ENCODE peak calls at places on chromosome 15, in five cellular contexts. M is mesenchymal stem cell, P is fibroblast of the aortic adventitia, U is substantia nigra, S is GM19239. L is an unnamed sample.

GRCh38 chr15:43483306-43484128 is 9.4 kb downstream of the TP53BP1 start:
- DNase-seq in M (peak; percentile 50), P (peak; percentile 61), U (no peak), S (no peak), L (no peak)

GRCh38 chr15:94704421-94704820 is 473.1 kb downstream of the MCTP2 start:
- DNase-seq in M (no peak), P (no peak), U (no peak), S (no peak), L (no peak)

GRCh38 chr15:88419830-88420229 is 47.4 kb downstream of the MRPL46 start:
- DNase-seq in M (no peak), P (peak; percentile 52), U (no peak), S (no peak), L (no peak)

GRCh38 chr15:32828507-32829186 is 110.8 kb downstream of the GREM1 start:
- DNase-seq in M (peak; percentile 91), P (peak; percentile 92), U (no peak), S (no peak), L (no peak)

GRCh38 chr15:66145242-66146182 is 108.0 kb downstream of the MEGF11 start:
- DNase-seq in M (no peak), P (no peak), U (no peak), S (no peak), L (no peak)

GRCh38 chr15:100879461-100880138 is at the start of gene ALDH1A3:
- DNase-seq in M (peak; percentile 48), P (peak; percentile 57), U (no peak), S (peak; percentile 60), L (no peak)

GRCh38 chr15:26051771-26052685 is 188.9 kb upstream of the ATP10A start:
- DNase-seq in M (no peak), P (peak; percentile 67), U (no peak), S (no peak), L (no peak)

GRCh38 chr15:25501828-25502446 is 63.1 kb upstream of the UBE3A start:
- DNase-seq in M (peak; percentile 6), P (peak; percentile 51), U (no peak), S (no peak), L (no peak)

GRCh38 chr15:93223803-93224202 is 134.8 kb upstream of the RGMA start:
- DNase-seq in M (no peak), P (no peak), U (no peak), S (no peak), L (no peak)

GRCh38 chr15:90619468-90619867 is 89.7 kb downstream of the CRTC3 start:
- DNase-seq in M (no peak), P (no peak), U (no peak), S (no peak), L (no peak)

GRCh38 chr15:78685157-78685830 is 44.3 kb upstream of the CHRNB4 start:
- DNase-seq in M (no peak), P (no peak), U (no peak), S (no peak), L (no peak)

GRCh38 chr15:63596666-63597032 is 538 bp upstream of the FBXL22 start:
- DNase-seq in M (peak; percentile 48), P (no peak), U (no peak), S (no peak), L (no peak)

GRCh38 chr15:88038261-88038660 is 218.3 kb downstream of the NTRK3 start:
- DNase-seq in M (no peak), P (no peak), U (no peak), S (no peak), L (no peak)

GRCh38 chr15:65638681-65639089 is 16.9 kb downstream of the SLC24A1 start:
- DNase-seq in M (peak; percentile 85), P (peak; percentile 86), U (no peak), S (peak; percentile 40), L (no peak)

GRCh38 chr15:77402740-77403379 is 17.0 kb downstream of the PEAK1 start:
- DNase-seq in M (peak; percentile 66), P (peak; percentile 91), U (no peak), S (no peak), L (no peak)

GRCh38 chr15:34986326-34987181 is 1.5 kb downstream of the ZNF770 start:
- DNase-seq in M (peak; percentile 14), P (no peak), U (no peak), S (no peak), L (no peak)

GRCh38 chr15:81268881-81269601 is 54.9 kb downstream of the STARD5 start:
- DNase-seq in M (no peak), P (no peak), U (no peak), S (no peak), L (no peak)

GRCh38 chr15:70954176-70954575 is 61.5 kb downstream of the LRRC49 start:
- DNase-seq in M (no peak), P (peak; percentile 18), U (no peak), S (no peak), L (no peak)

GRCh38 chr15:90266061-90266431 is 574 bp downstream of the NGRN start:
- DNase-seq in M (no peak), P (peak; percentile 27), U (no peak), S (no peak), L (no peak)

GRCh38 chr15:69576035-69576526 is 123.5 kb downstream of the RPLP1 start:
- DNase-seq in M (peak; percentile 32), P (peak; percentile 20), U (peak; percentile 24), S (peak; percentile 25), L (peak; percentile 29)

GRCh38 chr15:69305204-69305931 is 6.7 kb downstream of the PAQR5 start:
- DNase-seq in M (peak; percentile 95), P (peak; percentile 91), U (no peak), S (no peak), L (no peak)

GRCh38 chr15:34754674-34755418 is at the start of gene GJD2:
- DNase-seq in M (no peak), P (no peak), U (no peak), S (no peak), L (no peak)

GRCh38 chr15:62059108-62059817 is 984 bp downstream of the VPS13C start:
- DNase-seq in M (peak; percentile 42), P (peak; percentile 16), U (no peak), S (no peak), L (no peak)

GRCh38 chr15:94670436-94671034 is 439.2 kb downstream of the MCTP2 start:
- DNase-seq in M (peak; percentile 63), P (peak; percentile 46), U (no peak), S (peak; percentile 5), L (no peak)

GRCh38 chr15:67785431-67785830 is 39.9 kb upstream of the SKOR1 start:
- DNase-seq in M (no peak), P (no peak), U (no peak), S (no peak), L (no peak)

GRCh38 chr15:22895465-22896190 is 57.2 kb downstream of the NIPA2 start:
- DNase-seq in M (no peak), P (peak; percentile 9), U (no peak), S (no peak), L (no peak)

GRCh38 chr15:49946681-49947080 is 172.4 kb downstream of the ATP8B4 start:
- DNase-seq in M (no peak), P (no peak), U (no peak), S (no peak), L (no peak)

GRCh38 chr15:42444415-42445063 is 46.4 kb downstream of the ZNF106 start:
- DNase-seq in M (peak; percentile 18), P (peak; percentile 5), U (no peak), S (no peak), L (no peak)

L was measured in anterior cingulate cortex.